ENCODE peak calls at places on chromosomes 13 and 19, in six cellular contexts. One of them, this sample, is unnamed.

GRCh38 chr19:56106397-56106849 is 14.7 kb downstream of the ZNF787 start:
- DNase-seq in HepG2: no peak
- DNase-seq in K562: no peak
- DNase-seq in H1: no peak
- DNase-seq in GM12878: no peak
- DNase-seq in HCT116: no peak
- DNase-seq in this sample: no peak

GRCh38 chr13:65339236-65339635 is 1890.9 kb downstream of the PCDH9 start:
- DNase-seq in HepG2: no peak
- DNase-seq in K562: no peak
- DNase-seq in H1: no peak
- DNase-seq in GM12878: no peak
- DNase-seq in HCT116: no peak
- DNase-seq in this sample: no peak

GRCh38 chr13:38415233-38415632 is 65.6 kb downstream of the UFM1 start:
- DNase-seq in K562: peak
- DNase-seq in GM12878: peak
- DNase-seq in H1: no peak
- DNase-seq in HCT116: no peak
- DNase-seq in HepG2: no peak
- DNase-seq in this sample: no peak

GRCh38 chr19:42113641-42114348 is 18.5 kb downstream of the POU2F2 start:
- DNase-seq in HepG2: peak
- DNase-seq in K562: no peak
- DNase-seq in GM12878: peak
- DNase-seq in H1: peak
- DNase-seq in HCT116: peak
- DNase-seq in this sample: peak

GRCh38 chr19:11324748-11325389 is 14.6 kb downstream of the RAB3D start:
- DNase-seq in GM12878: no peak
- DNase-seq in HCT116: no peak
- DNase-seq in HepG2: no peak
- DNase-seq in H1: no peak
- DNase-seq in K562: no peak
- DNase-seq in this sample: no peak

GRCh38 chr13:112991611-112992010 is 22.6 kb downstream of the MCF2L start:
- DNase-seq in HepG2: no peak
- DNase-seq in H1: no peak
- DNase-seq in GM12878: no peak
- DNase-seq in K562: no peak
- DNase-seq in HCT116: no peak
- DNase-seq in this sample: no peak

GRCh38 chr13:59016250-59016649 is 1147.5 kb downstream of the DIAPH3 start:
- DNase-seq in H1: no peak
- DNase-seq in K562: no peak
- DNase-seq in GM12878: no peak
- DNase-seq in HCT116: no peak
- DNase-seq in HepG2: no peak
- DNase-seq in this sample: no peak

GRCh38 chr13:61202042-61202441 is 213.6 kb downstream of the PCDH20 start:
- DNase-seq in HCT116: no peak
- DNase-seq in HepG2: no peak
- DNase-seq in GM12878: no peak
- DNase-seq in K562: no peak
- DNase-seq in H1: peak
- DNase-seq in this sample: no peak

GRCh38 chr19:45403781-45404556 is 900 bp downstream of the PPP1R13L start:
- DNase-seq in GM12878: no peak
- DNase-seq in HCT116: no peak
- DNase-seq in HepG2: peak
- DNase-seq in K562: peak
- DNase-seq in H1: no peak
- DNase-seq in this sample: no peak

GRCh38 chr19:495440-496332 is 600 bp upstream of the MADCAM1 start:
- DNase-seq in HepG2: no peak
- DNase-seq in H1: no peak
- DNase-seq in K562: peak
- DNase-seq in HCT116: no peak
- DNase-seq in GM12878: no peak
- DNase-seq in this sample: no peak

GRCh38 chr19:11578342-11579142 is 1.1 kb upstream of the ACP5 start:
- DNase-seq in HCT116: no peak
- DNase-seq in H1: no peak
- DNase-seq in HepG2: peak
- DNase-seq in GM12878: no peak
- DNase-seq in K562: peak
- DNase-seq in this sample: no peak

GRCh38 chr13:72820156-72820897 is 38.4 kb downstream of the PIBF1 start:
- DNase-seq in K562: no peak
- DNase-seq in HCT116: no peak
- DNase-seq in GM12878: no peak
- DNase-seq in H1: no peak
- DNase-seq in HepG2: no peak
- DNase-seq in this sample: no peak

GRCh38 chr13:20814224-20814910 is 40.6 kb upstream of the EEF1AKMT1 start:
- DNase-seq in HepG2: no peak
- DNase-seq in GM12878: no peak
- DNase-seq in HCT116: no peak
- DNase-seq in H1: no peak
- DNase-seq in K562: no peak
- DNase-seq in this sample: no peak

GRCh38 chr19:23787106-23787505 is 28.4 kb upstream of the ZNF681 start:
- DNase-seq in GM12878: no peak
- DNase-seq in HCT116: no peak
- DNase-seq in HepG2: no peak
- DNase-seq in H1: no peak
- DNase-seq in K562: no peak
- DNase-seq in this sample: no peak

GRCh38 chr19:44113784-44114390 is 688 bp downstream of the ZNF225 start:
- DNase-seq in HCT116: no peak
- DNase-seq in HepG2: no peak
- DNase-seq in GM12878: no peak
- DNase-seq in K562: peak
- DNase-seq in H1: no peak
- DNase-seq in this sample: no peak

GRCh38 chr13:33075996-33076395 is 59.8 kb downstream of the KL start:
- DNase-seq in GM12878: no peak
- DNase-seq in HepG2: no peak
- DNase-seq in K562: no peak
- DNase-seq in H1: no peak
- DNase-seq in HCT116: no peak
- DNase-seq in this sample: no peak

GRCh38 chr13:28408235-28408848 is 86.6 kb downstream of the FLT1 start:
- DNase-seq in HepG2: no peak
- DNase-seq in HCT116: no peak
- DNase-seq in K562: peak
- DNase-seq in H1: no peak
- DNase-seq in GM12878: no peak
- DNase-seq in this sample: no peak

GRCh38 chr13:50979187-50979586 is 69.6 kb downstream of the RNASEH2B start:
- DNase-seq in GM12878: no peak
- DNase-seq in HepG2: no peak
- DNase-seq in K562: no peak
- DNase-seq in H1: no peak
- DNase-seq in HCT116: no peak
- DNase-seq in this sample: no peak

GRCh38 chr19:32719611-32720059 is at the start of gene TDRD12:
- DNase-seq in GM12878: no peak
- DNase-seq in H1: peak
- DNase-seq in K562: no peak
- DNase-seq in HepG2: no peak
- DNase-seq in HCT116: no peak
- DNase-seq in this sample: peak

GRCh38 chr13:21670883-21671792 is at the start of gene FGF9:
- DNase-seq in K562: peak
- DNase-seq in GM12878: peak
- DNase-seq in HCT116: peak
- DNase-seq in HepG2: peak
- DNase-seq in H1: no peak
- DNase-seq in this sample: no peak

GRCh38 chr19:13428352-13428751 is 77.9 kb downstream of the CACNA1A start:
- DNase-seq in HCT116: peak
- DNase-seq in H1: no peak
- DNase-seq in HepG2: no peak
- DNase-seq in GM12878: no peak
- DNase-seq in K562: peak
- DNase-seq in this sample: no peak

GRCh38 chr19:34432797-34433196 is 4.6 kb downstream of the UBA2 start:
- DNase-seq in H1: no peak
- DNase-seq in HCT116: no peak
- DNase-seq in K562: no peak
- DNase-seq in GM12878: no peak
- DNase-seq in HepG2: no peak
- DNase-seq in this sample: no peak

GRCh38 chr13:98451676-98452105 is 125.2 kb downstream of the STK24 start:
- DNase-seq in K562: no peak
- DNase-seq in GM12878: no peak
- DNase-seq in HCT116: no peak
- DNase-seq in HepG2: no peak
- DNase-seq in H1: no peak
- DNase-seq in this sample: no peak

GRCh38 chr19:33242911-33243310 is 17.3 kb upstream of the SLC7A10 start:
- DNase-seq in HepG2: no peak
- DNase-seq in K562: no peak
- DNase-seq in GM12878: no peak
- DNase-seq in H1: no peak
- DNase-seq in HCT116: no peak
- DNase-seq in this sample: no peak

GRCh38 chr19:4977299-4978174 is 8.6 kb downstream of the KDM4B start:
- DNase-seq in HCT116: no peak
- DNase-seq in HepG2: no peak
- DNase-seq in H1: no peak
- DNase-seq in GM12878: no peak
- DNase-seq in K562: no peak
- DNase-seq in this sample: peak

GRCh38 chr19:4979211-4979807 is 10.4 kb downstream of the KDM4B start:
- DNase-seq in GM12878: no peak
- DNase-seq in HCT116: no peak
- DNase-seq in H1: no peak
- DNase-seq in HepG2: no peak
- DNase-seq in K562: no peak
- DNase-seq in this sample: no peak

GRCh38 chr19:4980838-4981680 is 12.1 kb downstream of the KDM4B start:
- DNase-seq in K562: no peak
- DNase-seq in HepG2: no peak
- DNase-seq in HCT116: no peak
- DNase-seq in GM12878: no peak
- DNase-seq in H1: no peak
- DNase-seq in this sample: peak

GRCh38 chr19:4981681-4981958 is 12.7 kb downstream of the KDM4B start:
- DNase-seq in GM12878: no peak
- DNase-seq in K562: no peak
- DNase-seq in HepG2: no peak
- DNase-seq in HCT116: no peak
- DNase-seq in H1: no peak
- DNase-seq in this sample: no peak

DNA sequence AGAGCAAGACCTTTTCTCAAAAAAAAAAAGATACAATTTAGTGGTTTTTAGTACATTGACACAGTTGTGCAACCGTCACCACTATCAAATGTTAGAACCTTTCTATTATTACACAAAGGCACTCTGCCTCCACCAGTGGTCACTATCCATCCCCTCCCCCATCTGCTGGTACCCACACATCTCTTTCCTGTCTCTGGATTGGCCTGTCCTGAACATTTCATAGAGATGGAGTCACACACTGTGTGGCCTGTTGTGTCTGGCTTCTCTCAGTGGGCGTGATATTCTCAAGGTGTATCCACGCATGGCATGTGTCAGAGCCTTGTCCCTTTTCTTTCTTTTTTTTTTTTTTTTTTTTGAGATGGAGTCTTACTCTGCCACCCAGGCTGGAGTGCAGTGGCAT is 11.2 kb downstream of the KDM4B start:
- DNase-seq in K562: no peak
- DNase-seq in HepG2: no peak
- DNase-seq in HCT116: no peak
- DNase-seq in H1: no peak
- DNase-seq in GM12878: no peak
- DNase-seq in this sample: no peak
- TF ChIP-seq ZNF274 in K562: no peak
- TF ChIP-seq ZNF274 in HepG2: no peak
- TF ChIP-seq ZNF274 in HCT116: no peak
- TF ChIP-seq ZNF274 in H1: no peak
- TF ChIP-seq ZNF274 in GM12878: no peak
- TF ChIP-seq ZNF274 in this sample: no peak

DNA sequence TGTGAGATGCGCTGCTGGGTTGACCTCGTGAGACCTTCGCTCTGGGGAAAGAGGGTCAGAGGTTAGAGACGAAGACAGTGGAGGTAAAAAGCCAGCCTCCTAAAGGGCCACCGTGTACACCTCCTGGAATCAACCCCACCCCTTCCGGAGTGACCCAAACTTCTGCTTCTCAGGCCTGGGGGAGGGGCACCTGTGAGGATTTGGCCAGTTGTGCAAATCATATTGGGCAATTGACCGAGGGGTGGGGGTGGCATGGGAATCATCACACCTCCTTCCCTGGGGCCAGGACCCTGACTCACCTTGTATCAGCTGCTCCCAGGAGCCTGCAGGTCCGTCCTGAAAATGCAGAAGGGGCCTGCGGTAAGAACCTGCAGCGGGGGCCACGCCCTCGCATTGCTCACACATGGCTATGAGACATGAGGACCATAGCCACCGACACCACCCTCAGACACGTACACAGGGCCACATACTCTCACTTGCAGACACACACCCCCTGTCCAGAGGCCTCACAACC is 2.8 kb downstream of the TNFSF14 start:
- DNase-seq in GM12878: no peak
- DNase-seq in K562: peak
- DNase-seq in H1: no peak
- DNase-seq in HepG2: no peak
- DNase-seq in HCT116: no peak
- DNase-seq in this sample: no peak
- TF ChIP-seq YY1 in GM12878: no peak
- TF ChIP-seq YY1 in K562: no peak
- TF ChIP-seq YY1 in H1: no peak
- TF ChIP-seq YY1 in HepG2: no peak
- TF ChIP-seq YY1 in HCT116: no peak
- TF ChIP-seq YY1 in this sample: no peak

DNA sequence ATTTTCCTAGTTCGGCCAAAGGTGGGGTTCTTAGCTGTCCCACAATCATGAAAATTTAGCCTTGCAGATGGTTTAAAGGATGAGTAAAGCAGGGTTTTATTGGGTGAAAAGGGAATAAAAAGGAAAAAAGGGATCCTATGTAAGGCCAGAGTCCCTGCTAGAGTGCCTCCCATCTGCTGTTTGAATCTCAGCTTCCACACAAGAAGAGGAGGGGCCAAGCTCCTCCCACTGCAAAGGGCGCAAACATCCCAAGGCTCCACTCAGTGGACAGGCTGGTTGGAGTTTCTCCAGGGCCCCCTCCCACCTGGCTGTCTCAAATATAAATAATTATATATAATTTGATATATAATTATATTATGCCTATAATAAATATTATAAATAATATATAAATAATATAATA is 1272.1 kb upstream of the PCDH20 start:
- DNase-seq in K562: no peak
- DNase-seq in HCT116: no peak
- DNase-seq in HepG2: no peak
- DNase-seq in H1: no peak
- DNase-seq in GM12878: no peak
- DNase-seq in this sample: no peak
- TF ChIP-seq ZNF274 in K562: no peak
- TF ChIP-seq ZNF274 in HCT116: no peak
- TF ChIP-seq ZNF274 in HepG2: no peak
- TF ChIP-seq ZNF274 in H1: no peak
- TF ChIP-seq ZNF274 in GM12878: no peak
- TF ChIP-seq ZNF274 in this sample: no peak

GRCh38 chr19:4524808-4525562 is 6.7 kb upstream of the PLIN4 start:
- DNase-seq in K562: peak
- DNase-seq in GM12878: no peak
- DNase-seq in H1: no peak
- DNase-seq in HepG2: no peak
- DNase-seq in HCT116: peak
- DNase-seq in this sample: peak
- TF ChIP-seq YY1 in K562: no peak
- TF ChIP-seq YY1 in GM12878: no peak
- TF ChIP-seq YY1 in H1: no peak
- TF ChIP-seq YY1 in HepG2: no peak
- TF ChIP-seq YY1 in HCT116: peak
- TF ChIP-seq YY1 in this sample: no peak

This sample was measured in NT2/D1.